ENCODE peak calls at places on chromosomes 11 and 22, in six cellular contexts. X, P, W, Z, H and L are unnamed samples.

GRCh38 chr11:117458275-117459120 is 130.8 kb downstream of the CEP164 start:
- DNase-seq in X (no peak), P (no peak), W (no peak), Z (no peak), H (no peak), L (no peak)

GRCh38 chr11:47179655-47179991 is 2.9 kb upstream of the ARFGAP2 start:
- DNase-seq in X (peak), P (no peak), W (peak), Z (no peak), H (no peak), L (peak)

GRCh38 chr11:84812351-84813083 is 814.6 kb downstream of the DLG2 start:
- DNase-seq in X (no peak), P (no peak), W (no peak), Z (no peak), H (peak), L (no peak)

GRCh38 chr11:117281159-117281558 is 10.0 kb upstream of the BACE1-AS start:
- DNase-seq in X (peak), P (no peak), W (no peak), Z (peak), H (no peak), L (no peak)

GRCh38 chr11:69080361-69080973 is 31.7 kb downstream of the TPCN2 start:
- DNase-seq in X (no peak), P (peak), W (no peak), Z (no peak), H (no peak), L (no peak)

GRCh38 chr22:35708917-35709316 is 8.8 kb upstream of the APOL5 start:
- DNase-seq in X (no peak), P (no peak), W (no peak), Z (no peak), H (no peak), L (no peak)

GRCh38 chr11:110295487-110296225 is 758 bp downstream of the RDX start:
- DNase-seq in X (peak), P (peak), W (peak), Z (peak), H (no peak), L (peak)

GRCh38 chr11:107999759-108000455 is 8.8 kb upstream of the CUL5 start:
- DNase-seq in X (peak), P (no peak), W (peak), Z (no peak), H (peak), L (peak)

GRCh38 chr11:132054822-132055221 is 684.4 kb downstream of the NTM start:
- DNase-seq in X (no peak), P (no peak), W (no peak), Z (no peak), H (no peak), L (no peak)

GRCh38 chr11:65868907-65869306 is 3.7 kb downstream of the EFEMP2 start:
- DNase-seq in X (no peak), P (no peak), W (no peak), Z (no peak), H (no peak), L (no peak)
- TF ChIP-seq POLR2AphosphoS5 in X (peak), P (no peak), W (no peak), Z (no peak), H (peak), L (peak)

GRCh38 chr11:104159356-104159755 is 4.6 kb downstream of the PDGFD start:
- DNase-seq in X (no peak), P (no peak), W (no peak), Z (no peak), H (no peak), L (no peak)

GRCh38 chr11:104163100-104164027 is 583 bp downstream of the PDGFD start:
- DNase-seq in X (peak), P (no peak), W (peak), Z (no peak), H (no peak), L (peak)

GRCh38 chr11:104165014-104165413 is 1.1 kb upstream of the PDGFD start:
- DNase-seq in X (no peak), P (no peak), W (peak), Z (no peak), H (no peak), L (no peak)

GRCh38 chr11:104161751-104162450 is 2.0 kb downstream of the PDGFD start:
- DNase-seq in X (no peak), P (no peak), W (no peak), Z (no peak), H (no peak), L (no peak)

GRCh38 chr11:104164028-104164520 is at the start of gene PDGFD:
- DNase-seq in X (peak), P (peak), W (peak), Z (peak), H (no peak), L (peak)
- TF ChIP-seq POLR2AphosphoS5 in X (peak), P (no peak), W (peak), Z (no peak), H (no peak), L (no peak)

DNA sequence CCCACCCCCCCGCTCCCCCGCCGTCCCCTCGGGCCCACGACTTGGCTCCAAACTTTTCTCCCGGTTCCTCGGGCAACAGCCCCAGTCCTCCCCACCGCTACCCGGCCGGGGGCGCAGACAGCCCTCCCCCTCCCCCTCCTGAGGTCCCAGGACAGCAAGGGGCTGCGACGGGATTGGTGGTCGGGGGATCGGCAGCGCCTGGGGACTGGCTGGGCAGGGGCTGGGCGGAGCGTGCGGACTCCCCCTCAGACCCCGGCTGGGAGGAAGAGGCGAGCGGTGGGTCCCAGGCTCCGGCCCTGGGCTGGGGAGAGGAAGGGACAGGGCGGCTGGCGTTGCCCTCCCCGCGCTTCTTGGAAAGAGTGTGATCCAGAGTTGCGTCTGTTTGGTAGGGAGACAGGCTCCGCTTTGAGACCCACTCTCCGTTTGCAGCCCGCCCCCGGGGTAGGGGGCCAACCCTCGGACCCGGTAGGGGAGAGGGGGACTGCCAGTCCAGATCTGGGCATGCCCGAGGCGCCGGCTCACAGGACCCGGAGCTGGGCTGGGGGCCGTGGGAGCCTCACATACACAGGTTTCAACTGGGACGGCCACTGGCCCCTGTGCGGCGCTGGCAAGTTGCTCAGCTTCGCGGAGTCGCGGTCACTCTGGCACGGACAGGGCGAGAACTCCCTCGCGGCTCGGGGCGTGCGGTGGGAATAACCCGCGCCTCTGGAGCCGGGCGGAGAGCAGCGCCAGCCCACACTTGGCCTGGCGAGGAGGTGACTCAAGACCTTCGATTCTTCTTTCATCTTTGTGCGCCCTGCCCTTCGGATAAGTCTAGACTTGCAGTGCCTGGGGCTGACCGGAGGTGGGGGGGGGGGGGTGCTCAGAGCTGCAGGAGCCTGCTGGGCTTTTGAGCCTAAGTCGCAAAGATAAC is 1.0 kb downstream of the TSKU start:
- DNase-seq in X (peak), P (peak), W (peak), Z (peak), H (no peak), L (peak)
- TF ChIP-seq POLR2AphosphoS5 in X (no peak), P (peak), W (peak), Z (no peak), H (peak), L (peak)

GRCh38 chr11:65911682-65912568 is 6.9 kb downstream of the C11orf68 start:
- DNase-seq in X (peak), P (no peak), W (peak), Z (peak), H (no peak), L (peak)
- TF ChIP-seq POLR2AphosphoS5 in X (peak), P (peak), W (no peak), Z (peak), H (no peak), L (peak)

GRCh38 chr11:35207471-35208403 is 68.8 kb downstream of the CD44 start:
- DNase-seq in X (no peak), P (no peak), W (no peak), Z (no peak), H (no peak), L (no peak)
- TF ChIP-seq POLR2AphosphoS5 in X (no peak), P (no peak), W (no peak), Z (no peak), H (no peak), L (no peak)